ENCODE peak calls at places on chromosomes 13 and 19, in nine cellular contexts. One of them, this sample, is unnamed.

GRCh38 chr19:36207605-36208252 is 6.7 kb downstream of the ZNF565 start:
- DNase-seq in GM12865: peak; percentile 72
- DNase-seq in hepatocyte: no peak
- DNase-seq in tibial artery: no peak
- DNase-seq in AG04449: no peak
- DNase-seq in D721Med: no peak
- DNase-seq in coronary artery: no peak
- DNase-seq in omental fat pad: no peak
- DNase-seq in brain microvascular endothelial cell: no peak
- DNase-seq in this sample: no peak

GRCh38 chr19:41223431-41224234 is 4.6 kb downstream of the AXL start:
- DNase-seq in GM12865: no peak
- DNase-seq in AG04449: no peak
- DNase-seq in hepatocyte: peak; percentile 71
- DNase-seq in coronary artery: peak; percentile 87
- DNase-seq in brain microvascular endothelial cell: peak; percentile 89
- DNase-seq in tibial artery: no peak
- DNase-seq in D721Med: no peak
- DNase-seq in omental fat pad: peak; percentile 52
- DNase-seq in this sample: no peak

GRCh38 chr13:54373211-54373610 is 1344.6 kb downstream of the OLFM4 start:
- DNase-seq in GM12865: no peak
- DNase-seq in tibial artery: no peak
- DNase-seq in hepatocyte: no peak
- DNase-seq in AG04449: no peak
- DNase-seq in coronary artery: no peak
- DNase-seq in D721Med: no peak
- DNase-seq in omental fat pad: no peak
- DNase-seq in brain microvascular endothelial cell: no peak
- DNase-seq in this sample: no peak

GRCh38 chr19:35828694-35829301 is 16.2 kb upstream of the PRODH2 start:
- DNase-seq in brain microvascular endothelial cell: peak; percentile 52
- DNase-seq in tibial artery: peak; percentile 51
- DNase-seq in AG04449: no peak
- DNase-seq in D721Med: no peak
- DNase-seq in coronary artery: no peak
- DNase-seq in GM12865: peak; percentile 30
- DNase-seq in omental fat pad: peak; percentile 41
- DNase-seq in hepatocyte: peak; percentile 90
- DNase-seq in this sample: peak; percentile 88

GRCh38 chr19:29577662-29577963 is 28.5 kb upstream of the POP4 start:
- DNase-seq in AG04449: no peak
- DNase-seq in hepatocyte: no peak
- DNase-seq in omental fat pad: no peak
- DNase-seq in GM12865: no peak
- DNase-seq in D721Med: no peak
- DNase-seq in tibial artery: no peak
- DNase-seq in brain microvascular endothelial cell: no peak
- DNase-seq in coronary artery: peak; percentile 31
- DNase-seq in this sample: no peak

GRCh38 chr13:107367258-107367657 is 799.3 kb upstream of the ARGLU1 start:
- DNase-seq in coronary artery: no peak
- DNase-seq in tibial artery: no peak
- DNase-seq in hepatocyte: no peak
- DNase-seq in D721Med: no peak
- DNase-seq in AG04449: no peak
- DNase-seq in brain microvascular endothelial cell: no peak
- DNase-seq in omental fat pad: no peak
- DNase-seq in GM12865: no peak
- DNase-seq in this sample: no peak

GRCh38 chr13:94660695-94661324 is 51.5 kb downstream of the SOX21 start:
- DNase-seq in brain microvascular endothelial cell: peak; percentile 27
- DNase-seq in D721Med: no peak
- DNase-seq in omental fat pad: no peak
- DNase-seq in coronary artery: no peak
- DNase-seq in AG04449: no peak
- DNase-seq in hepatocyte: no peak
- DNase-seq in GM12865: peak; percentile 47
- DNase-seq in tibial artery: no peak
- DNase-seq in this sample: no peak

GRCh38 chr13:45658586-45659235 is 43.2 kb upstream of the ERICH6B start:
- DNase-seq in hepatocyte: no peak
- DNase-seq in tibial artery: no peak
- DNase-seq in coronary artery: no peak
- DNase-seq in AG04449: peak; percentile 42
- DNase-seq in omental fat pad: no peak
- DNase-seq in GM12865: no peak
- DNase-seq in brain microvascular endothelial cell: peak; percentile 55
- DNase-seq in D721Med: no peak
- DNase-seq in this sample: no peak

GRCh38 chr19:14554382-14554812 is 17.5 kb downstream of the NDUFB7 start:
- DNase-seq in AG04449: no peak
- DNase-seq in D721Med: no peak
- DNase-seq in hepatocyte: peak; percentile 61
- DNase-seq in tibial artery: no peak
- DNase-seq in coronary artery: no peak
- DNase-seq in GM12865: no peak
- DNase-seq in omental fat pad: no peak
- DNase-seq in brain microvascular endothelial cell: no peak
- DNase-seq in this sample: no peak

GRCh38 chr13:40637644-40638043 is 28.8 kb downstream of the FOXO1 start:
- DNase-seq in AG04449: no peak
- DNase-seq in hepatocyte: peak; percentile 48
- DNase-seq in brain microvascular endothelial cell: peak; percentile 29
- DNase-seq in coronary artery: no peak
- DNase-seq in tibial artery: no peak
- DNase-seq in GM12865: no peak
- DNase-seq in D721Med: no peak
- DNase-seq in omental fat pad: no peak
- DNase-seq in this sample: no peak

DNA sequence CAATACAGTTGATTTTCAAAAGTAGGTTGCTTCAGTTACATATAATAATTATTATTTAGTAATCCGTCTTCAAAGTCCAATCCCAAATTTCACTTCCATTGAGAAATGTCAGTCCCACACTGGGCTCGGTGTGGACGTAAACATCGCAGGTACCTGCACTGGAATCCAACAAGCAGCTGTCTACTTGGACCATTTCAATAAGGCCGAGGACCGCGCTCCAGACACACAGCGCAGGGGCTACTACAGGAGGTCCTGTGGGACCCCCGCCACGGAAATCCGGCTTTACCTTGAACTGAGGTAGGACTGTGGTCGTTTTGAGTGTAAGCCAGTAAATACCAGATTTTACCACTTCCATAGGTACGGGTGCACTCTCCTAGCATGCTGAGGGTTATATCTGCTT is 30.8 kb downstream of the IRS2 start:
- DNase-seq in hepatocyte: no peak
- DNase-seq in brain microvascular endothelial cell: no peak
- DNase-seq in omental fat pad: no peak
- DNase-seq in tibial artery: no peak
- DNase-seq in GM12865: no peak
- DNase-seq in coronary artery: no peak
- DNase-seq in AG04449: no peak
- DNase-seq in D721Med: no peak
- DNase-seq in this sample: no peak
- TF ChIP-seq CTCF in hepatocyte: no peak
- TF ChIP-seq CTCF in brain microvascular endothelial cell: no peak
- TF ChIP-seq CTCF in omental fat pad: no peak
- TF ChIP-seq CTCF in tibial artery: no peak
- TF ChIP-seq CTCF in GM12865: no peak
- TF ChIP-seq CTCF in coronary artery: no peak
- TF ChIP-seq CTCF in AG04449: no peak
- TF ChIP-seq CTCF in D721Med: no peak
- TF ChIP-seq CTCF in this sample: no peak

GRCh38 chr19:50835785-50836542 is 2.6 kb upstream of the KLK15 start:
- DNase-seq in tibial artery: no peak
- DNase-seq in hepatocyte: peak; percentile 91
- DNase-seq in GM12865: peak; percentile 82
- DNase-seq in D721Med: peak; percentile 93
- DNase-seq in AG04449: no peak
- DNase-seq in coronary artery: no peak
- DNase-seq in brain microvascular endothelial cell: peak; percentile 50
- DNase-seq in omental fat pad: peak; percentile 46
- DNase-seq in this sample: peak; percentile 91
- TF ChIP-seq CTCF in tibial artery: no peak
- TF ChIP-seq CTCF in hepatocyte: no peak
- TF ChIP-seq CTCF in GM12865: no peak
- TF ChIP-seq CTCF in D721Med: no peak
- TF ChIP-seq CTCF in AG04449: no peak
- TF ChIP-seq CTCF in coronary artery: no peak
- TF ChIP-seq CTCF in brain microvascular endothelial cell: no peak
- TF ChIP-seq CTCF in omental fat pad: no peak
- TF ChIP-seq CTCF in this sample: no peak

GRCh38 chr19:7627166-7627565 is 2.2 kb downstream of the XAB2 start:
- DNase-seq in brain microvascular endothelial cell: no peak
- DNase-seq in coronary artery: no peak
- DNase-seq in D721Med: no peak
- DNase-seq in AG04449: no peak
- DNase-seq in hepatocyte: no peak
- DNase-seq in omental fat pad: no peak
- DNase-seq in tibial artery: no peak
- DNase-seq in GM12865: no peak
- DNase-seq in this sample: no peak

GRCh38 chr19:7622933-7623685 is 6.2 kb downstream of the XAB2 start:
- DNase-seq in D721Med: no peak
- DNase-seq in AG04449: no peak
- DNase-seq in brain microvascular endothelial cell: no peak
- DNase-seq in omental fat pad: no peak
- DNase-seq in coronary artery: no peak
- DNase-seq in tibial artery: no peak
- DNase-seq in GM12865: no peak
- DNase-seq in hepatocyte: no peak
- DNase-seq in this sample: no peak

GRCh38 chr19:7624810-7625209 is 4.5 kb downstream of the XAB2 start:
- DNase-seq in brain microvascular endothelial cell: no peak
- DNase-seq in hepatocyte: no peak
- DNase-seq in D721Med: no peak
- DNase-seq in coronary artery: no peak
- DNase-seq in tibial artery: no peak
- DNase-seq in AG04449: no peak
- DNase-seq in GM12865: no peak
- DNase-seq in omental fat pad: no peak
- DNase-seq in this sample: no peak

GRCh38 chr19:7623725-7624603 is 5.4 kb downstream of the XAB2 start:
- DNase-seq in omental fat pad: no peak
- DNase-seq in tibial artery: no peak
- DNase-seq in AG04449: no peak
- DNase-seq in GM12865: no peak
- DNase-seq in brain microvascular endothelial cell: no peak
- DNase-seq in coronary artery: no peak
- DNase-seq in D721Med: no peak
- DNase-seq in hepatocyte: no peak
- DNase-seq in this sample: no peak

DNA sequence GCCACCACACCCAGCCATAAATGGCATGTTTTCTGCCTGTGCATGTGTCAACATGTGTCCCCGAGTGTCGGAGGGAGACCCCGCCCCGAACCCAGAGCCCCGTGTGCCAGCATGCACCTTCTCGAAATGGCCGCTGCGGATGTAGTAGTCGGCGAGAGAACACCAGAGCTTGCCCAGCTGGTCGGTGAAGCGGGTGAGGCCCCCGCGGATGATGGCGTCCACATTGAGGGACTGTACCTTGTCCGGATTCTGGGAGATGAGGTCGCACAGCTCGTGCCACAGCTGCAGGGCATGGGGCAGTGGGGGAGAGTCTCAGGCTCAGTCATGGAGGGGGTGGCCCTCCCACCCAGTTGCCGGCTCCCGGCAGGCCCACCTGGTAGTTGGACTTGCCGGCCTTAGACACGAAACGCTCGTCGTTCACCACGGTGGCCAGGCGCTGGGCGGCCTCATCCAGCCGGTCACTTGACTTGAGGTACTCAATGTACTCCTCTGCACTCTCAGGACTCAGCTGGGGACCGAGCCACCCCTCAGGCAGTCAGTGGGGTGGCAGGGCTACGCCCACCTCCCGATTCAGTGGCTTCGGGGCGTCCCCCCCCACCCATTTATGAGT is 3.5 kb downstream of the XAB2 start:
- DNase-seq in AG04449: no peak
- DNase-seq in tibial artery: no peak
- DNase-seq in hepatocyte: no peak
- DNase-seq in coronary artery: no peak
- DNase-seq in brain microvascular endothelial cell: no peak
- DNase-seq in omental fat pad: no peak
- DNase-seq in D721Med: no peak
- DNase-seq in GM12865: no peak
- DNase-seq in this sample: no peak
- TF ChIP-seq CTCF in AG04449: no peak
- TF ChIP-seq CTCF in tibial artery: no peak
- TF ChIP-seq CTCF in hepatocyte: no peak
- TF ChIP-seq CTCF in coronary artery: no peak
- TF ChIP-seq CTCF in brain microvascular endothelial cell: no peak
- TF ChIP-seq CTCF in omental fat pad: no peak
- TF ChIP-seq CTCF in D721Med: no peak
- TF ChIP-seq CTCF in GM12865: no peak
- TF ChIP-seq CTCF in this sample: no peak

GRCh38 chr19:2852598-2852997 is 11.3 kb downstream of the ZNF555 start:
- DNase-seq in AG04449: no peak
- DNase-seq in brain microvascular endothelial cell: no peak
- DNase-seq in omental fat pad: no peak
- DNase-seq in hepatocyte: no peak
- DNase-seq in D721Med: no peak
- DNase-seq in GM12865: no peak
- DNase-seq in coronary artery: no peak
- DNase-seq in tibial artery: no peak
- DNase-seq in this sample: no peak

GRCh38 chr19:2858864-2859263 is 8.3 kb upstream of the ZNF556 start:
- DNase-seq in coronary artery: no peak
- DNase-seq in omental fat pad: no peak
- DNase-seq in D721Med: no peak
- DNase-seq in tibial artery: no peak
- DNase-seq in GM12865: no peak
- DNase-seq in AG04449: no peak
- DNase-seq in brain microvascular endothelial cell: no peak
- DNase-seq in hepatocyte: no peak
- DNase-seq in this sample: no peak

GRCh38 chr19:2853015-2853606 is 11.8 kb downstream of the ZNF555 start:
- DNase-seq in AG04449: no peak
- DNase-seq in brain microvascular endothelial cell: no peak
- DNase-seq in D721Med: no peak
- DNase-seq in GM12865: no peak
- DNase-seq in tibial artery: no peak
- DNase-seq in hepatocyte: no peak
- DNase-seq in coronary artery: no peak
- DNase-seq in omental fat pad: no peak
- DNase-seq in this sample: no peak

GRCh38 chr19:2856457-2857055 is 10.6 kb upstream of the ZNF556 start:
- DNase-seq in AG04449: no peak
- DNase-seq in omental fat pad: no peak
- DNase-seq in brain microvascular endothelial cell: no peak
- DNase-seq in D721Med: no peak
- DNase-seq in coronary artery: no peak
- DNase-seq in GM12865: peak; percentile 19
- DNase-seq in tibial artery: no peak
- DNase-seq in hepatocyte: no peak
- DNase-seq in this sample: no peak

DNA sequence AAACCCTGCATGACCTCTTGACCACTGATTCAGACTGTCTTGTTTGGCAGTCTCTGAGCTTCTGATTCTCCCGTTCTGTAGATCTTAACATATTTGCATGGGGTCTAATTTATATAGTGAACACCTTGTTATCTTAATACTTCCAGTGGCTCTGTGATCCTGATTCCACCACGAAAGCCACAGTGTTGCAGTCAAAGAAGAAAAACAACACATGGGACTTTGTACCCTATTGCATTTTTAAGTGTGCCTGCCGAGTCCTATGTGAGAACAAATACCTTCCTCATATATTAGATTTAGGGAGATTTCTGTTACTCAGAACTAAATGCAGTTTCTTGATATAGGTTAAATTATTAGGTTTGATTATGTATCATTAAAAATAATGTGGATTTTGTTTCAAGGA is 12.3 kb upstream of the ZNF556 start:
- DNase-seq in AG04449: no peak
- DNase-seq in coronary artery: no peak
- DNase-seq in tibial artery: no peak
- DNase-seq in GM12865: no peak
- DNase-seq in D721Med: no peak
- DNase-seq in omental fat pad: no peak
- DNase-seq in hepatocyte: no peak
- DNase-seq in brain microvascular endothelial cell: no peak
- DNase-seq in this sample: no peak
- TF ChIP-seq CTCF in AG04449: no peak
- TF ChIP-seq CTCF in coronary artery: no peak
- TF ChIP-seq CTCF in tibial artery: no peak
- TF ChIP-seq CTCF in GM12865: no peak
- TF ChIP-seq CTCF in D721Med: no peak
- TF ChIP-seq CTCF in omental fat pad: no peak
- TF ChIP-seq CTCF in hepatocyte: no peak
- TF ChIP-seq CTCF in brain microvascular endothelial cell: no peak
- TF ChIP-seq CTCF in this sample: no peak

This sample was measured in mesothelial cell of epicardium.